ENCODE peak calls at places on chromosomes 7 and 10, in six cellular contexts. J is IMR-90, M is fibroblast of gingiva, W is posterior vena cava, C is body of pancreas, I is activated T-cell treated with anti-CD3 and anti-CD28 coated beads for 1 hour. E is an unnamed sample.

GRCh38 chr7:140003913-140004382 is 58.8 kb downstream of the PARP12 start:
- DNase-seq in J (peak), M (peak), W (peak), C (peak), I (no peak), E (peak)

GRCh38 chr7:103766630-103767029 is 222.8 kb downstream of the RELN start:
- DNase-seq in J (no peak), M (no peak), W (no peak), C (no peak), I (no peak), E (no peak)

GRCh38 chr10:3119796-3120459 is 52.6 kb downstream of the PFKP start:
- DNase-seq in J (peak), M (peak), W (no peak), C (no peak), I (no peak), E (peak)

GRCh38 chr10:24893127-24893526 is 59.3 kb downstream of the PRTFDC1 start:
- DNase-seq in J (peak), M (peak), W (no peak), C (no peak), I (no peak), E (no peak)

GRCh38 chr10:480498-480927 is 209.0 kb downstream of the DIP2C start:
- DNase-seq in J (no peak), M (no peak), W (peak), C (no peak), I (no peak), E (no peak)

GRCh38 chr10:17431871-17432311 is 22.5 kb downstream of the ST8SIA6 start:
- DNase-seq in J (peak), M (no peak), W (no peak), C (no peak), I (no peak), E (no peak)

GRCh38 chr10:16717617-16718395 is 99.4 kb downstream of the RSU1 start:
- DNase-seq in J (peak), M (peak), W (no peak), C (no peak), I (no peak), E (no peak)

GRCh38 chr10:31745612-31746376 is 182.8 kb downstream of the ARHGAP12 start:
- DNase-seq in J (peak), M (peak), W (no peak), C (no peak), I (no peak), E (peak)

GRCh38 chr10:32961892-32962369 is 3.9 kb upstream of the ITGB1 start:
- DNase-seq in J (peak), M (peak), W (no peak), C (no peak), I (no peak), E (no peak)

GRCh38 chr10:102669206-102670064 is 25.2 kb downstream of the TRIM8 start:
- DNase-seq in J (peak), M (peak), W (peak), C (peak), I (no peak), E (peak)

E was measured in 8988T.